ENCODE peak calls at places on chromosome 16, in six cellular contexts. Q is brain microvascular endothelial cell; R is H1; M is AG09309; D is cardiac muscle cell; H is effector memory CD4-positive, alpha-beta T cell. I is an unnamed sample.

GRCh38 chr16:87831421-87832136 is 37.7 kb downstream of the SLC7A5 start:
- DNase-seq in D (no peak), R (no peak), Q (no peak), M (no peak), H (no peak), I (no peak)

GRCh38 chr16:23847938-23848337 is 12.2 kb downstream of the PRKCB start:
- DNase-seq in H (no peak), Q (no peak), M (no peak), D (no peak), R (no peak), I (no peak)

GRCh38 chr16:75433732-75434413 is 570 bp upstream of the CFDP1 start:
- DNase-seq in R (peak), M (peak), D (peak), H (peak), Q (peak), I (peak)

GRCh38 chr16:87850009-87851006 is 19.0 kb downstream of the SLC7A5 start:
- DNase-seq in Q (no peak), R (peak), D (peak), M (no peak), H (peak), I (peak)

GRCh38 chr16:47853635-47854034 is 302.2 kb downstream of the ABCC12 start:
- DNase-seq in H (no peak), M (no peak), R (no peak), D (no peak), Q (no peak), I (no peak)

GRCh38 chr16:76235426-76235825 is 41.8 kb upstream of the CNTNAP4 start:
- DNase-seq in Q (no peak), R (no peak), M (no peak), D (no peak), H (no peak), I (no peak)

GRCh38 chr16:4212934-4213296 is 29.0 kb downstream of the SRL start:
- DNase-seq in H (no peak), D (no peak), R (no peak), M (no peak), Q (peak), I (peak)

GRCh38 chr16:27927266-27927901 is 136.1 kb downstream of the GSG1L start:
- DNase-seq in R (no peak), Q (no peak), D (no peak), H (no peak), M (no peak), I (no peak)

GRCh38 chr16:69741951-69742904 is 12.5 kb downstream of the NOB1 start:
- DNase-seq in M (no peak), D (peak), Q (peak), H (no peak), R (no peak), I (peak)

GRCh38 chr16:71778780-71779179 is 29.9 kb downstream of the AP1G1 start:
- DNase-seq in D (no peak), R (no peak), H (no peak), Q (no peak), M (no peak), I (no peak)

GRCh38 chr16:25730396-25730795 is 38.6 kb downstream of the HS3ST4 start:
- DNase-seq in Q (no peak), M (no peak), R (no peak), H (no peak), D (no peak), I (no peak)

GRCh38 chr16:26816885-26817571 is 249.7 kb upstream of the C16orf82 start:
- DNase-seq in D (no peak), M (no peak), R (no peak), H (no peak), Q (peak), I (no peak)

GRCh38 chr16:89297870-89298545 is 80.5 kb downstream of the ZNF778 start:
- DNase-seq in Q (no peak), D (no peak), R (no peak), H (no peak), M (no peak), I (peak)

GRCh38 chr16:32116080-32116479 is 137.0 kb upstream of the TP53TG3D start:
- DNase-seq in H (no peak), D (no peak), Q (no peak), M (no peak), R (no peak), I (no peak)
- H3K4me3 ChIP-seq in H (peak), D (no peak), Q (peak), M (peak), R (no peak), I (peak)

DNA sequence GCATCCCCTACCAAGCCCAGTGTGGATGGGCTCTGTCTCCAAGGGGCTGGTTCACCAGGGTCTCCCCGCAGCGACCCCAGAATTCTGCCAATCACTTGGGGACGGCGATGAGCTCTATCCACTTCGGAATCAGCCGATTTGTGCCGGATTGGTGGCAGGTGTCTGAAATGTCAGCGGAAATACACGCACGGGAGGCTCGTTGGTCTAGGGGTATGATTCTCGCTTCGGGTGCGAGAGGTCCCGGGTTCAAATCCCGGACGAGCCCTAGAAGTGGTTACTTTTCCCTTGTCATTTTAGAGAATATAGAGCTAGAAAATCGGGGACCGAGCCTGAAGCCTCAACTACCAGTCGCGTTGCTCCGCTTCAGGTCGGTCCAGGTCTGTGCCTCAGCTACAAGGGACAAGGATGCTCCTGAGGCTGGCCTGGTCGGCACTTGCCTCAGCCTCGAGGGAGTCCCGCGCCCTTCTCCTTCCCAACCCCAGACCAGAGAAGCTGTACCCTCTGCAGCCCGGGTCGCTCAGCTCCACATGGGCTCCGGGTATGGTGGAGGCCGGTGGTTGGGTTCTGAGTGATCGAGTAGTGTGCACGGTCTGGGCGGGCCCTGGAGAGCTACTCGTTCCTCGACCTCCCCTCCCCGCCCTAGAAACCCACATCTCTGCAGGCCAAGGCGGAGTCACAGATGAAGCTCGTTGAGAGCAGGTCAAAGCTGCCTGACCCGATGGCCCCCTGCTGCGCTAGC is 16.0 kb upstream of the OR1F1 start:
- DNase-seq in D (no peak), H (no peak), Q (peak), M (no peak), R (peak), I (peak)
- H3K4me3 ChIP-seq in D (no peak), H (peak), Q (no peak), M (no peak), R (peak), I (no peak)

GRCh38 chr16:73071131-73071940 is 23.4 kb upstream of the ZFHX3 start:
- DNase-seq in R (peak), Q (no peak), M (no peak), D (peak), H (no peak), I (no peak)
- H3K4me3 ChIP-seq in R (peak), Q (peak), M (no peak), D (peak), H (no peak), I (no peak)

GRCh38 chr16:14186007-14186953 is 115.2 kb downstream of the MRTFB start:
- DNase-seq in R (peak), D (peak), M (peak), Q (peak), H (no peak), I (peak)
- H3K4me3 ChIP-seq in R (peak), D (peak), M (peak), Q (peak), H (no peak), I (no peak)

DNA sequence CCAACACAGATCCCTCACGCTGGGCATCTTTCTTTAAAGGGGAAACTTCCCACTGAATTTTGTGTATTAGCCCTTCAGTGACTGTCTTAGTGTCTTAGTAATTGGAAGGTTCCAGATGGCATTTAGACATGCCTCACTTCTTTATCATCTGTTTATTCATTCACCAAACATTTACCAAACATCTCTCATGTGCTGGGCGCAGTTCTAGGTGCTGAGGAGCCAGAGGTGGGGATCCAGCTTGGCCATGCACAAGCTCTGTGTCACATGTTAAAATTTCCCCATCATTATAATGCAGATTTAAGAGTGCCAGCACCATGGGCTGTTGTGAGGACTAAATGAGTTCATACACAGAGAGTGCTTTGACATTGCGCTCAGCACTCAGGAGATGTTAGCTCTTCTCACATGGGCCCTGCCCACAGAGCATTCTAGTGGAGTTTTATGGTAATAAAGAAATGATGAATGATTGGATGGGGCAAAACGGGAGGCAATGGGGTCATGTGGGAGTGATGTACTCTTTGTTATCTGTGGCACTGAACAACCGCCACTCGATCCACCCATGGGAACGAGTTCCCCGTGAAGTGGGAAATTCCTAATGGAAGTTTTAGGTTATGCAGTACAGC is 119.7 kb downstream of the SNX29 start:
- DNase-seq in R (no peak), H (no peak), D (no peak), Q (no peak), M (no peak), I (peak)
- H3K4me3 ChIP-seq in R (no peak), H (no peak), D (no peak), Q (no peak), M (no peak), I (no peak)

GRCh38 chr16:67538666-67539101 is 10.1 kb downstream of the RIPOR1 start:
- DNase-seq in Q (peak), R (peak), D (no peak), M (no peak), H (no peak), I (no peak)
- H3K4me3 ChIP-seq in Q (peak), R (peak), D (peak), M (peak), H (peak), I (peak)

DNA sequence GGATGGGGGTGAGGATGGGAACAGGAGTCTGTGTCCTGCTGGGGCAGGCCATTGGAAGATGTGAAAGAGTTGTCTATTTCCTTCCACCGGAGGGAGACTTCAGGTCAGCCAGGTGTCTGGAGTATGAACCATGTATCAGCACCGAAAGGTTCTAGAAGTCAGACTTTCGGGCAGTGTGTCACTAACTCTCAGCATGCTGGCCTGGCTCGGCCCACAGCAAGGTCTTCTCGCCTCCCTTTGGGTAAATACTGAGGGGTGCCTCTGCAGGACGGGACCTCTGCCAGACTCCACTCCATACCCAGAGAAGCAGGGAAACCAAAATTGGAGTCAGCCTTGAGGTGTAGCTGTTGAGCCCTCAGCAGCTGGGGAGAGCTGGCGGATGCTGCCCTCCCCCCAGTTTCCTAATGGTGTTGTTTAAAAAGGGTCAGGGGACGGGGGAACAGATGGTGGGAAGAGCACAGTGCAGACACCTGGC is 507 bp downstream of the CIITA start:
- DNase-seq in R (no peak), H (no peak), D (no peak), Q (no peak), M (no peak), I (no peak)
- H3K4me3 ChIP-seq in R (no peak), H (peak), D (no peak), Q (no peak), M (no peak), I (no peak)